ENCODE peak calls at places on chromosome 16, in four cellular contexts. I is T-helper 17 cell, P is Daoy, A is DMS79 treated with DMSO at 0.1 percent for 48 hours. T is an unnamed sample.

GRCh38 chr16:66247516-66248089 is 118.9 kb upstream of the CDH5 start:
- DNase-seq in I (no peak), P (peak), A (no peak), T (no peak)

GRCh38 chr16:78240459-78241222 is 141.2 kb downstream of the WWOX start:
- DNase-seq in I (no peak), P (no peak), A (no peak), T (no peak)

GRCh38 chr16:35690413-35690812 is 2231.0 kb downstream of the TP53TG3F start:
- DNase-seq in I (no peak), P (no peak), A (no peak), T (no peak)

GRCh38 chr16:66273644-66274334 is 92.7 kb upstream of the CDH5 start:
- DNase-seq in I (no peak), P (no peak), A (no peak), T (no peak)

GRCh38 chr16:17023606-17024005 is 447.2 kb downstream of the XYLT1 start:
- DNase-seq in I (no peak), P (no peak), A (no peak), T (no peak)

GRCh38 chr16:6218855-6219254 is 1113.8 kb upstream of the RBFOX1 start:
- DNase-seq in I (no peak), P (no peak), A (no peak), T (no peak)

GRCh38 chr16:17070882-17071592 is 399.7 kb downstream of the XYLT1 start:
- DNase-seq in I (peak), P (peak), A (peak), T (no peak)

GRCh38 chr16:73041644-73042043 is 6.3 kb downstream of the ZFHX3 start:
- DNase-seq in I (no peak), P (no peak), A (no peak), T (no peak)

GRCh38 chr16:16143038-16143763 is 80.1 kb downstream of the ABCC6 start:
- DNase-seq in I (no peak), P (no peak), A (no peak), T (no peak)

GRCh38 chr16:85994492-85995433 is 95.8 kb downstream of the IRF8 start:
- DNase-seq in I (no peak), P (no peak), A (peak), T (no peak)

GRCh38 chr16:11090947-11091785 is 146.8 kb downstream of the CLEC16A start:
- DNase-seq in I (no peak), P (no peak), A (no peak), T (no peak)

GRCh38 chr16:81675662-81676535 is 103.2 kb upstream of the PLCG2 start:
- DNase-seq in I (no peak), P (no peak), A (no peak), T (no peak)

GRCh38 chr16:11262915-11263314 is 6.2 kb downstream of the TNP2 start:
- DNase-seq in I (no peak), P (no peak), A (no peak), T (no peak)

T was measured in kidney epithelial cell.